ENCODE peak calls at places on chromosome 6, in six cellular contexts. K is WTC11, V is HCT116, Y is K562, G is HepG2, O is H1. I is an unnamed sample.

GRCh38 chr6:10891960-10892359 is 5.1 kb downstream of the SYCP2L start:
- DNase-seq in G (no peak), O (no peak), Y (no peak), K (no peak), V (no peak), I (no peak)

GRCh38 chr6:75154973-75155372 is 50.9 kb downstream of the COL12A1 start:
- DNase-seq in O (no peak), K (no peak), G (no peak), Y (no peak), V (no peak), I (no peak)

GRCh38 chr6:56144538-56145324 is 102.6 kb downstream of the COL21A1 start:
- DNase-seq in O (no peak), K (no peak), Y (no peak), V (no peak), G (no peak), I (no peak)

GRCh38 chr6:33926451-33926850 is 122.6 kb upstream of the MLN start:
- DNase-seq in Y (peak; percentile 92), G (no peak), O (peak; percentile 63), K (peak; percentile 47), V (peak; percentile 52), I (no peak)

GRCh38 chr6:164404802-164405488 is 904.5 kb downstream of the C6orf118 start:
- DNase-seq in Y (peak; percentile 30), K (no peak), V (no peak), O (no peak), G (no peak), I (no peak)

GRCh38 chr6:139277161-139277560 is 14.6 kb downstream of the TXLNB start:
- DNase-seq in O (no peak), Y (no peak), K (no peak), V (no peak), G (no peak), I (no peak)

GRCh38 chr6:134080171-134080795 is 27.9 kb upstream of the SLC2A12 start:
- DNase-seq in Y (no peak), G (no peak), K (no peak), V (no peak), O (no peak), I (no peak)

GRCh38 chr6:144104488-144104887 is 9.1 kb upstream of the SF3B5 start:
- DNase-seq in Y (no peak), O (no peak), K (no peak), V (no peak), G (no peak), I (no peak)

GRCh38 chr6:26020291-26020982 is 57.8 kb downstream of the TRIM38 start:
- DNase-seq in K (peak; percentile 59), O (no peak), Y (peak; percentile 79), V (peak; percentile 92), G (no peak), I (peak; percentile 93)

GRCh38 chr6:27575594-27576361 is 102.9 kb upstream of the ZNF184 start:
- DNase-seq in G (peak; percentile 27), V (peak; percentile 41), O (no peak), Y (peak; percentile 66), K (no peak), I (no peak)

GRCh38 chr6:33008944-33009861 is at the start of gene HLA-DOA:
- DNase-seq in Y (peak; percentile 57), K (peak; percentile 78), O (peak; percentile 77), G (no peak), V (peak; percentile 28), I (peak; percentile 75)

GRCh38 chr6:105178110-105178509 is 1.7 kb downstream of the POPDC3 start:
- DNase-seq in V (no peak), O (no peak), K (no peak), Y (no peak), G (no peak), I (no peak)

GRCh38 chr6:150211700-150212615 is 69.1 kb downstream of the PPP1R14C start:
- DNase-seq in K (no peak), G (no peak), V (no peak), O (no peak), Y (no peak), I (no peak)

GRCh38 chr6:56245903-56246351 is 1.5 kb downstream of the COL21A1 start:
- DNase-seq in Y (no peak), G (no peak), V (no peak), K (no peak), O (no peak), I (no peak)

GRCh38 chr6:53975966-53976610 is 135.2 kb upstream of the MLIP start:
- DNase-seq in Y (no peak), G (no peak), O (no peak), K (no peak), V (no peak), I (no peak)

GRCh38 chr6:168581236-168581635 is 140.3 kb downstream of the SMOC2 start:
- DNase-seq in G (no peak), O (peak; percentile 36), K (no peak), V (no peak), Y (no peak), I (no peak)

GRCh38 chr6:39887692-39888450 is 46.4 kb downstream of the MOCS1 start:
- DNase-seq in V (no peak), O (no peak), G (peak; percentile 85), Y (no peak), K (no peak), I (no peak)

GRCh38 chr6:88167625-88167937 is 1.4 kb upstream of the CNR1 start:
- DNase-seq in V (no peak), Y (no peak), O (no peak), G (no peak), K (no peak), I (no peak)

GRCh38 chr6:157020398-157021266 is 243.5 kb downstream of the ARID1B start:
- DNase-seq in G (peak; percentile 51), Y (peak; percentile 77), V (peak; percentile 22), O (no peak), K (peak; percentile 66), I (no peak)

GRCh38 chr6:112018619-112019416 is 35.1 kb upstream of the CCN6 start:
- DNase-seq in O (no peak), G (peak; percentile 87), Y (no peak), V (no peak), K (no peak), I (no peak)

GRCh38 chr6:114087496-114087895 is 116.5 kb upstream of the HDAC2 start:
- DNase-seq in K (no peak), Y (no peak), V (no peak), G (no peak), O (no peak), I (no peak)

GRCh38 chr6:114081730-114082129 is 110.8 kb upstream of the HDAC2 start:
- DNase-seq in V (no peak), O (no peak), Y (no peak), G (no peak), K (no peak), I (no peak)

GRCh38 chr6:114083251-114083650 is 112.3 kb upstream of the HDAC2 start:
- DNase-seq in G (no peak), V (no peak), O (no peak), K (no peak), Y (no peak), I (no peak)

GRCh38 chr6:114085206-114085605 is 114.3 kb upstream of the HDAC2 start:
- DNase-seq in G (no peak), O (no peak), Y (no peak), K (no peak), V (no peak), I (no peak)

GRCh38 chr6:114084327-114084890 is 113.5 kb upstream of the HDAC2 start:
- DNase-seq in O (no peak), K (no peak), V (no peak), G (no peak), Y (no peak), I (no peak)
- TF ChIP-seq ATF3 in O (no peak), K (no peak), V (no peak), G (no peak), Y (no peak), I (no peak)

GRCh38 chr6:108254436-108255410 is 6.1 kb downstream of the SNX3 start:
- DNase-seq in K (no peak), O (no peak), G (no peak), Y (no peak), V (no peak), I (no peak)
- TF ChIP-seq ATF3 in K (no peak), O (no peak), G (no peak), Y (no peak), V (no peak), I (no peak)

DNA sequence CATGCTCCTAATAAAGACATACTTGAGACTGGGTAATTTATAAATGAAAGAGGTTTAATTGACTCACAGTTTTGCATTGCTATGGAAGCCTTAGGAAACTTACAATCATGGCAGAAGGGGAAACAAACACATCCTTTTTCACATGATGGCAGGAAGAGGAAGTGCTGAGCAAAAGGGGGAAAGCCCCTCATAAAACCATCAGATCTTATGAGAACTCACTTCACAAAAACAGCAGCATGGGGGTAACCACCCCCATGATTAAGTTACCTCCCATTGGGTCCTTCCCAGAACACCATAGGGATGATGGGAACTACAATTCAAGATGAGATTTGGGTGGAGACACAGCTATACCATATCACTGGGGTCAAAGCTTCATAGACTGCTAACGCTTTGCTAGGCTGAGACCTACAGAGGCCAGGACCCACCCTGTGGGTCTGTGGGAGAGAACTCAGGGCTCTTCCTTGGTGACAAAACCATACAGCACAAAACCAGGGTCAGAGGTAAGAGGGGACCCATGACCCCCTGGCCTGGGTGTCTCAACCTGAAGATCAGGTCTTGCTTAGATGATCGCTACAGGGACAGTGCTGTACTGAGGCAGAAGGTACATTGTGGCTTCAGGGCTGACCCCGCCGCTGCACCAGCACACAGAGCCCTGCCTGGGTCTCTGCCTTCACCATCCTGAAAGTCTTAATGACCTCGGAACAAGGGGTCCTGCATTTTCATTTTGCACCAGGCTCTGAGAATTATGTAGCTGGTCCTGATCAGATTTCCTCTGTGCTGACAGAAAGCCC is 254.5 kb downstream of the ERMARD start:
- DNase-seq in G (no peak), O (no peak), Y (no peak), K (no peak), V (no peak), I (no peak)
- TF ChIP-seq ATF3 in G (no peak), O (no peak), Y (no peak), K (no peak), V (no peak), I (no peak)

DNA sequence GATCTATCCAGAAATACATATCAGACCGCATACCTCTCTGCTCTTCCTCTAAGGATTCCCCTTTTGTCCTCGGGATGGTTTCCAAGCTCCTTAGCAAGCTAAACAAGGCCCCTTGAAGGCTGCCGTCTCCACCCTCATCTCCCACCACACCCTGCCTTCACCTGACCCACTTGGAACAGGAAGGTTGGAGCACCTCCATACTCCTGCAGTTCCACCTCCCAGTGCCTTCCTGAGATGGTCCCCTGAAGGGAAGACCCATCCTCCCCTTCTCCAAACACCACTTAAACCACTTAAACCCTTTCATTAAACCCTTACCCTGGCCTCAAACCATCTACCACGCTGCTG is 8.5 kb upstream of the POU5F1 start:
- DNase-seq in Y (no peak), G (no peak), K (no peak), O (no peak), V (no peak), I (no peak)
- TF ChIP-seq ATF3 in Y (no peak), G (no peak), K (no peak), O (no peak), V (no peak), I (no peak)